ENCODE peak calls at places on chromosomes 11 and 22, in ten cellular contexts. O is stromal cell of bone marrow; C is PC-3; D is GM10248; Z is GM04504; Y is activated CD4-positive, alpha-beta T cell treated with anti-CD3 and anti-CD28 coated beads, Interleukin-2, amount 50 U/mL, for 1 hour; M is left ventricle myocardium inferior; U is naive thymus-derived CD4-positive, alpha-beta T cell; G is HCEC 1CT; V is NCI-H460. N is an unnamed sample.
A peak's percentile ranks its signal among the peaks of the same experiment; 100 is the strongest.

GRCh38 chr11:4636962-4637661 is at the start of gene OR51D1:
- DNase-seq in O (peak; percentile 43), C (peak; percentile 73), D (peak; percentile 72), Z (peak; percentile 32), Y (peak; percentile 62), M (peak; percentile 64), U (peak; percentile 57), G (peak; percentile 48), V (peak; percentile 54), N (peak; percentile 57)

GRCh38 chr22:32080904-32081303 is 37.8 kb downstream of the SLC5A1 start:
- DNase-seq in O (no peak), C (peak; percentile 60), D (peak; percentile 53), Z (no peak), Y (peak; percentile 2), M (no peak), U (peak; percentile 25), G (peak; percentile 65), V (peak; percentile 48), N (peak; percentile 29)

GRCh38 chr11:73323464-73323863 is 15.4 kb downstream of the ARHGEF17 start:
- DNase-seq in O (peak; percentile 54), C (no peak), D (no peak), Z (peak; percentile 63), Y (no peak), M (peak; percentile 85), U (no peak), G (peak; percentile 88), V (no peak), N (peak; percentile 63)

GRCh38 chr11:32584921-32585320 is 1.3 kb downstream of the EIF3M start:
- DNase-seq in O (no peak), C (peak; percentile 7), D (no peak), Z (no peak), Y (no peak), M (no peak), U (no peak), G (no peak), V (no peak), N (no peak)

GRCh38 chr11:69472766-69473519 is 8.5 kb upstream of the LINC01488 start:
- DNase-seq in O (no peak), C (no peak), D (no peak), Z (no peak), Y (no peak), M (peak; percentile 2), U (no peak), G (no peak), V (no peak), N (no peak)

GRCh38 chr11:79304599-79305212 is 136.1 kb downstream of the TENM4 start:
- DNase-seq in O (no peak), C (no peak), D (peak; percentile 24), Z (no peak), Y (no peak), M (no peak), U (no peak), G (no peak), V (no peak), N (no peak)

GRCh38 chr11:76626921-76627391 is 43.6 kb downstream of the LRRC32 start:
- DNase-seq in O (no peak), C (peak; percentile 16), D (peak; percentile 67), Z (peak; percentile 50), Y (no peak), M (no peak), U (no peak), G (peak; percentile 20), V (no peak), N (peak; percentile 89)

GRCh38 chr22:45284705-45285305 is at the start of gene UPK3A:
- DNase-seq in O (no peak), C (peak; percentile 75), D (peak; percentile 53), Z (no peak), Y (peak; percentile 59), M (peak; percentile 80), U (peak; percentile 59), G (no peak), V (peak; percentile 24), N (no peak)

GRCh38 chr11:20360650-20361049 is 2.9 kb upstream of the HTATIP2 start:
- DNase-seq in O (peak; percentile 25), C (peak; percentile 24), D (no peak), Z (no peak), Y (peak; percentile 20), M (no peak), U (peak; percentile 23), G (peak; percentile 25), V (no peak), N (peak; percentile 53)

GRCh38 chr22:45235101-45235777 is 5.5 kb downstream of the KIAA0930 start:
- DNase-seq in O (no peak), C (no peak), D (peak; percentile 75), Z (no peak), Y (no peak), M (no peak), U (peak; percentile 16), G (no peak), V (no peak), N (no peak)

GRCh38 chr11:82992219-82992618 is 79.5 kb downstream of the RAB30 start:
- DNase-seq in O (no peak), C (no peak), D (no peak), Z (no peak), Y (no peak), M (no peak), U (no peak), G (no peak), V (no peak), N (no peak)

GRCh38 chr11:100624346-100624745 is 62.7 kb upstream of the ARHGAP42 start:
- DNase-seq in O (no peak), C (no peak), D (no peak), Z (no peak), Y (no peak), M (no peak), U (no peak), G (no peak), V (no peak), N (no peak)